ENCODE peak calls at places on chromosomes 16 and 17, in four cellular contexts. One of them, this sample, is unnamed.

GRCh38 chr16:79018952-79019506 is 581.5 kb downstream of the MAF start:
- DNase-seq in glutamatergic neuron: no peak
- DNase-seq in activated CD8-positive, alpha-beta T cell treated with anti-CD3 and anti-CD28 coated beads for 36 hours: no peak
- DNase-seq in CD4-positive, alpha-beta T cell: no peak
- DNase-seq in this sample: no peak

GRCh38 chr16:8763899-8764298 is 33.5 kb downstream of the TMEM186 start:
- DNase-seq in glutamatergic neuron: no peak
- DNase-seq in activated CD8-positive, alpha-beta T cell treated with anti-CD3 and anti-CD28 coated beads for 36 hours: no peak
- DNase-seq in CD4-positive, alpha-beta T cell: no peak
- DNase-seq in this sample: no peak

GRCh38 chr16:57304169-57305061 is 19.9 kb upstream of the PLLP start:
- DNase-seq in glutamatergic neuron: no peak
- DNase-seq in CD4-positive, alpha-beta T cell: no peak
- DNase-seq in activated CD8-positive, alpha-beta T cell treated with anti-CD3 and anti-CD28 coated beads for 36 hours: no peak
- DNase-seq in this sample: no peak

GRCh38 chr17:27840688-27841087 is 40.4 kb upstream of the NOS2 start:
- DNase-seq in activated CD8-positive, alpha-beta T cell treated with anti-CD3 and anti-CD28 coated beads for 36 hours: no peak
- DNase-seq in glutamatergic neuron: no peak
- DNase-seq in CD4-positive, alpha-beta T cell: no peak
- DNase-seq in this sample: no peak

GRCh38 chr17:50279639-50280038 is 5.4 kb downstream of the TMEM92 start:
- DNase-seq in CD4-positive, alpha-beta T cell: no peak
- DNase-seq in activated CD8-positive, alpha-beta T cell treated with anti-CD3 and anti-CD28 coated beads for 36 hours: no peak
- DNase-seq in glutamatergic neuron: no peak
- DNase-seq in this sample: no peak

GRCh38 chr17:4558311-4558972 is 1.9 kb downstream of the GGT6 start:
- DNase-seq in activated CD8-positive, alpha-beta T cell treated with anti-CD3 and anti-CD28 coated beads for 36 hours: no peak
- DNase-seq in glutamatergic neuron: no peak
- DNase-seq in CD4-positive, alpha-beta T cell: no peak
- DNase-seq in this sample: no peak

GRCh38 chr17:16986391-16986790 is 14.5 kb upstream of the TNFRSF13B start:
- DNase-seq in CD4-positive, alpha-beta T cell: no peak
- DNase-seq in activated CD8-positive, alpha-beta T cell treated with anti-CD3 and anti-CD28 coated beads for 36 hours: no peak
- DNase-seq in glutamatergic neuron: no peak
- DNase-seq in this sample: no peak

GRCh38 chr16:69564845-69565610 is 738 bp upstream of the NFAT5 start:
- DNase-seq in glutamatergic neuron: no peak
- DNase-seq in activated CD8-positive, alpha-beta T cell treated with anti-CD3 and anti-CD28 coated beads for 36 hours: no peak
- DNase-seq in CD4-positive, alpha-beta T cell: no peak
- DNase-seq in this sample: no peak

GRCh38 chr17:55845385-55845784 is 94.5 kb downstream of the PCTP start:
- DNase-seq in CD4-positive, alpha-beta T cell: no peak
- DNase-seq in activated CD8-positive, alpha-beta T cell treated with anti-CD3 and anti-CD28 coated beads for 36 hours: peak
- DNase-seq in glutamatergic neuron: peak
- DNase-seq in this sample: peak

GRCh38 chr17:31099051-31099450 is 4.3 kb downstream of the NF1 start:
- DNase-seq in activated CD8-positive, alpha-beta T cell treated with anti-CD3 and anti-CD28 coated beads for 36 hours: no peak
- DNase-seq in glutamatergic neuron: no peak
- DNase-seq in CD4-positive, alpha-beta T cell: no peak
- DNase-seq in this sample: no peak

GRCh38 chr16:73082608-73083007 is 34.7 kb upstream of the ZFHX3 start:
- DNase-seq in glutamatergic neuron: no peak
- DNase-seq in activated CD8-positive, alpha-beta T cell treated with anti-CD3 and anti-CD28 coated beads for 36 hours: no peak
- DNase-seq in CD4-positive, alpha-beta T cell: no peak
- DNase-seq in this sample: no peak

GRCh38 chr16:85471469-85472431 is 141.4 kb upstream of the GSE1 start:
- DNase-seq in activated CD8-positive, alpha-beta T cell treated with anti-CD3 and anti-CD28 coated beads for 36 hours: no peak
- DNase-seq in CD4-positive, alpha-beta T cell: no peak
- DNase-seq in glutamatergic neuron: no peak
- DNase-seq in this sample: no peak

GRCh38 chr16:1531638-1531910 is 1.9 kb upstream of the TMEM204 start:
- DNase-seq in activated CD8-positive, alpha-beta T cell treated with anti-CD3 and anti-CD28 coated beads for 36 hours: no peak
- DNase-seq in CD4-positive, alpha-beta T cell: no peak
- DNase-seq in glutamatergic neuron: no peak
- DNase-seq in this sample: no peak

GRCh38 chr17:83055911-83056582 is 23.4 kb upstream of the METRNL start:
- DNase-seq in CD4-positive, alpha-beta T cell: no peak
- DNase-seq in activated CD8-positive, alpha-beta T cell treated with anti-CD3 and anti-CD28 coated beads for 36 hours: no peak
- DNase-seq in glutamatergic neuron: no peak
- DNase-seq in this sample: no peak

GRCh38 chr17:70105641-70106040 is 30.6 kb downstream of the KCNJ16 start:
- DNase-seq in glutamatergic neuron: no peak
- DNase-seq in CD4-positive, alpha-beta T cell: no peak
- DNase-seq in activated CD8-positive, alpha-beta T cell treated with anti-CD3 and anti-CD28 coated beads for 36 hours: no peak
- DNase-seq in this sample: no peak

GRCh38 chr16:49337814-49338350 is 35.7 kb upstream of the C16orf78 start:
- DNase-seq in glutamatergic neuron: no peak
- DNase-seq in activated CD8-positive, alpha-beta T cell treated with anti-CD3 and anti-CD28 coated beads for 36 hours: no peak
- DNase-seq in CD4-positive, alpha-beta T cell: no peak
- DNase-seq in this sample: no peak

GRCh38 chr17:58265902-58266875 is 14.5 kb downstream of the MPO start:
- DNase-seq in CD4-positive, alpha-beta T cell: no peak
- DNase-seq in activated CD8-positive, alpha-beta T cell treated with anti-CD3 and anti-CD28 coated beads for 36 hours: no peak
- DNase-seq in glutamatergic neuron: no peak
- DNase-seq in this sample: no peak

GRCh38 chr16:85416267-85417109 is 196.6 kb upstream of the GSE1 start:
- DNase-seq in CD4-positive, alpha-beta T cell: peak
- DNase-seq in activated CD8-positive, alpha-beta T cell treated with anti-CD3 and anti-CD28 coated beads for 36 hours: peak
- DNase-seq in glutamatergic neuron: peak
- DNase-seq in this sample: peak

GRCh38 chr16:31352344-31353115 is 2.4 kb upstream of the ITGAX start:
- DNase-seq in glutamatergic neuron: no peak
- DNase-seq in CD4-positive, alpha-beta T cell: no peak
- DNase-seq in activated CD8-positive, alpha-beta T cell treated with anti-CD3 and anti-CD28 coated beads for 36 hours: no peak
- DNase-seq in this sample: no peak

GRCh38 chr16:58511933-58512815 is 3.1 kb upstream of the SETD6 start:
- DNase-seq in activated CD8-positive, alpha-beta T cell treated with anti-CD3 and anti-CD28 coated beads for 36 hours: peak
- DNase-seq in glutamatergic neuron: peak
- DNase-seq in CD4-positive, alpha-beta T cell: peak
- DNase-seq in this sample: peak

GRCh38 chr16:73873643-73874042 is 423.0 kb upstream of the PSMD7 start:
- DNase-seq in CD4-positive, alpha-beta T cell: no peak
- DNase-seq in activated CD8-positive, alpha-beta T cell treated with anti-CD3 and anti-CD28 coated beads for 36 hours: no peak
- DNase-seq in glutamatergic neuron: no peak
- DNase-seq in this sample: no peak

GRCh38 chr17:28466521-28467048 is 6.9 kb upstream of the SLC13A2 start:
- DNase-seq in glutamatergic neuron: no peak
- DNase-seq in activated CD8-positive, alpha-beta T cell treated with anti-CD3 and anti-CD28 coated beads for 36 hours: no peak
- DNase-seq in CD4-positive, alpha-beta T cell: no peak
- DNase-seq in this sample: no peak

GRCh38 chr17:75791251-75791650 is 6.6 kb downstream of the UNK start:
- DNase-seq in glutamatergic neuron: no peak
- DNase-seq in activated CD8-positive, alpha-beta T cell treated with anti-CD3 and anti-CD28 coated beads for 36 hours: no peak
- DNase-seq in CD4-positive, alpha-beta T cell: no peak
- DNase-seq in this sample: no peak

GRCh38 chr17:68319420-68320162 is 28.3 kb downstream of the ARSG start:
- DNase-seq in glutamatergic neuron: no peak
- DNase-seq in activated CD8-positive, alpha-beta T cell treated with anti-CD3 and anti-CD28 coated beads for 36 hours: no peak
- DNase-seq in CD4-positive, alpha-beta T cell: no peak
- DNase-seq in this sample: no peak

GRCh38 chr17:28018439-28019070 is 23.9 kb upstream of the NLK start:
- DNase-seq in activated CD8-positive, alpha-beta T cell treated with anti-CD3 and anti-CD28 coated beads for 36 hours: no peak
- DNase-seq in glutamatergic neuron: no peak
- DNase-seq in CD4-positive, alpha-beta T cell: no peak
- DNase-seq in this sample: no peak

GRCh38 chr16:2482181-2483107 is 7.5 kb downstream of the TBC1D24 start:
- DNase-seq in activated CD8-positive, alpha-beta T cell treated with anti-CD3 and anti-CD28 coated beads for 36 hours: no peak
- DNase-seq in CD4-positive, alpha-beta T cell: no peak
- DNase-seq in glutamatergic neuron: peak
- DNase-seq in this sample: no peak

GRCh38 chr17:46264456-46265198 is 30.3 kb upstream of the LRRC37A start:
- DNase-seq in glutamatergic neuron: no peak
- DNase-seq in activated CD8-positive, alpha-beta T cell treated with anti-CD3 and anti-CD28 coated beads for 36 hours: peak
- DNase-seq in CD4-positive, alpha-beta T cell: peak
- DNase-seq in this sample: no peak

GRCh38 chr17:8469964-8470363 is 34.3 kb downstream of the NDEL1 start:
- DNase-seq in glutamatergic neuron: no peak
- DNase-seq in CD4-positive, alpha-beta T cell: no peak
- DNase-seq in activated CD8-positive, alpha-beta T cell treated with anti-CD3 and anti-CD28 coated beads for 36 hours: no peak
- DNase-seq in this sample: no peak

GRCh38 chr17:19391432-19391831 is 4.4 kb upstream of the MFAP4 start:
- DNase-seq in CD4-positive, alpha-beta T cell: no peak
- DNase-seq in glutamatergic neuron: no peak
- DNase-seq in activated CD8-positive, alpha-beta T cell treated with anti-CD3 and anti-CD28 coated beads for 36 hours: no peak
- DNase-seq in this sample: no peak

GRCh38 chr17:61511480-61512182 is 59.4 kb downstream of the TBX4 start:
- DNase-seq in glutamatergic neuron: no peak
- DNase-seq in activated CD8-positive, alpha-beta T cell treated with anti-CD3 and anti-CD28 coated beads for 36 hours: no peak
- DNase-seq in CD4-positive, alpha-beta T cell: no peak
- DNase-seq in this sample: no peak

DNA sequence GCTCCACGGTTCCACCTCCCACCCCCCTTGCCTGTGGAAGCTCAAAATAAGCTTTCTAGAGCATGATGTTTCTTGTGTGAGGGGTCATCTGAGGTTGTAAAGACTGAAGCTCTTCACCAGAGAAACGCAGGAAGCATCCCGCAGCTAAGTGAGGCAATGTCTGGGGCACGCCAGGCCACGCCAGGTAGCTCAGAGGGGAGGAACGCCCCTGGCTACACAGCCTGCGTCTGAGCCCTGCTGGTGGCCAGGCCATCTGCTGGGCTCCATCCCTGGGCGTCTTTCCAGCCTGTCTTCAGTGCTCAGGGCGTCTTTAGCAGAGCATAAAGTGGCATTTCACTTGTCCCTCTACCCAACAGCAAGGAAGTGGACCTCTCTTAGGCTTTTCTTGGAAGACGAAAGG is 15.2 kb downstream of the SOCS3 start:
- DNase-seq in CD4-positive, alpha-beta T cell: no peak
- DNase-seq in activated CD8-positive, alpha-beta T cell treated with anti-CD3 and anti-CD28 coated beads for 36 hours: no peak
- DNase-seq in glutamatergic neuron: no peak
- DNase-seq in this sample: no peak
- TF ChIP-seq CTCF in CD4-positive, alpha-beta T cell: no peak
- TF ChIP-seq CTCF in activated CD8-positive, alpha-beta T cell treated with anti-CD3 and anti-CD28 coated beads for 36 hours: no peak
- TF ChIP-seq CTCF in glutamatergic neuron: no peak
- TF ChIP-seq CTCF in this sample: no peak

GRCh38 chr16:67248401-67249177 is at the start of gene SLC9A5:
- DNase-seq in activated CD8-positive, alpha-beta T cell treated with anti-CD3 and anti-CD28 coated beads for 36 hours: peak
- DNase-seq in glutamatergic neuron: peak
- DNase-seq in CD4-positive, alpha-beta T cell: no peak
- DNase-seq in this sample: peak

GRCh38 chr16:67245674-67246080 is 1.6 kb downstream of the FHOD1 start:
- DNase-seq in CD4-positive, alpha-beta T cell: no peak
- DNase-seq in activated CD8-positive, alpha-beta T cell treated with anti-CD3 and anti-CD28 coated beads for 36 hours: no peak
- DNase-seq in glutamatergic neuron: no peak
- DNase-seq in this sample: no peak

GRCh38 chr16:67246081-67246944 is 968 bp downstream of the FHOD1 start:
- DNase-seq in glutamatergic neuron: peak
- DNase-seq in CD4-positive, alpha-beta T cell: peak
- DNase-seq in activated CD8-positive, alpha-beta T cell treated with anti-CD3 and anti-CD28 coated beads for 36 hours: peak
- DNase-seq in this sample: peak

GRCh38 chr16:67247698-67248400 is 568 bp upstream of the FHOD1 start:
- DNase-seq in activated CD8-positive, alpha-beta T cell treated with anti-CD3 and anti-CD28 coated beads for 36 hours: no peak
- DNase-seq in CD4-positive, alpha-beta T cell: no peak
- DNase-seq in glutamatergic neuron: no peak
- DNase-seq in this sample: no peak

DNA sequence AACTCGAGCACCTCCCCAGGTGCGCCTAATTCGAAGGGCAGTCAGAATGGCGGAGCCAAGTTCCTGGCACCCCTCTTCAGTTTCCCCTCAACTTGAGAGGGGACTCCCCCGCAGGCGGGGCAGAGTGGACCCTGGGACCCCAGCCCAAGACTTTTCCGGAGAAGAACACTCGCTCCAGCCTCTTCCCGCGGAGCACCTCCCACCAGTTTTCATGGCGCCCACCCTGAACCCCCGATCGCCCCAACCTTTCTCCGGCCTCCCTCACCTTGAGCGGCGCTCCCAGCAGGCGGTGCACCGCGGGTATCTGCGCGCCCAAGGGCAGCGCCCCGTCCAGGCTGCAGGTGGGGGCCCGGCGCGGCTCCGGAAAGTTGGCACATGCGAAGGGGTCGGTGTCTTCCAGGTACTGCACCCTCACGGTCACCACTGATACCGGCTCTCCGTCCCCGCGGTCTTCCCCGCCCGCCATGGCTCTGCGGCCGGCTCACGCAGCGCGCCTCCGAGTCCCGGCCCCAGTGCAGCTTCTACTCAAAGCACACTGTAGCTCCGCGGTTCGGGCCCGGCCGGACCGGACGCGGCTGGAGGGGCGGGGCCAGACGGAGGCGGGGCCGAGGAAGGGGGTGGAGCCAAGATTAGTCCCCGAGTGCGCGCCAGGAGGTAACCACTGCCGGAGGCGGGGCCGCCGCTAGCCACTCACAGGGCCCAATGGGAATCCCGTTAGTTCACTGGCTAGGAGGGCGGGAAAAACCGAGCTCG is at the start of gene FHOD1:
- DNase-seq in activated CD8-positive, alpha-beta T cell treated with anti-CD3 and anti-CD28 coated beads for 36 hours: peak
- DNase-seq in glutamatergic neuron: peak
- DNase-seq in CD4-positive, alpha-beta T cell: peak
- DNase-seq in this sample: peak
- TF ChIP-seq CTCF in activated CD8-positive, alpha-beta T cell treated with anti-CD3 and anti-CD28 coated beads for 36 hours: no peak
- TF ChIP-seq CTCF in glutamatergic neuron: no peak
- TF ChIP-seq CTCF in CD4-positive, alpha-beta T cell: no peak
- TF ChIP-seq CTCF in this sample: no peak

GRCh38 chr17:54666559-54666958 is 234.1 kb upstream of the TOM1L1 start:
- DNase-seq in glutamatergic neuron: no peak
- DNase-seq in CD4-positive, alpha-beta T cell: no peak
- DNase-seq in activated CD8-positive, alpha-beta T cell treated with anti-CD3 and anti-CD28 coated beads for 36 hours: no peak
- DNase-seq in this sample: no peak
- TF ChIP-seq CTCF in glutamatergic neuron: no peak
- TF ChIP-seq CTCF in CD4-positive, alpha-beta T cell: no peak
- TF ChIP-seq CTCF in activated CD8-positive, alpha-beta T cell treated with anti-CD3 and anti-CD28 coated beads for 36 hours: no peak
- TF ChIP-seq CTCF in this sample: no peak

GRCh38 chr16:87543436-87544191 is 50.8 kb upstream of the ZCCHC14 start:
- DNase-seq in glutamatergic neuron: no peak
- DNase-seq in activated CD8-positive, alpha-beta T cell treated with anti-CD3 and anti-CD28 coated beads for 36 hours: peak
- DNase-seq in CD4-positive, alpha-beta T cell: no peak
- DNase-seq in this sample: no peak

GRCh38 chr16:87541882-87542234 is 49.0 kb upstream of the ZCCHC14 start:
- DNase-seq in CD4-positive, alpha-beta T cell: no peak
- DNase-seq in glutamatergic neuron: no peak
- DNase-seq in activated CD8-positive, alpha-beta T cell treated with anti-CD3 and anti-CD28 coated beads for 36 hours: no peak
- DNase-seq in this sample: no peak

GRCh38 chr16:87540072-87540976 is 47.5 kb upstream of the ZCCHC14 start:
- DNase-seq in CD4-positive, alpha-beta T cell: no peak
- DNase-seq in glutamatergic neuron: no peak
- DNase-seq in activated CD8-positive, alpha-beta T cell treated with anti-CD3 and anti-CD28 coated beads for 36 hours: no peak
- DNase-seq in this sample: peak

GRCh38 chr16:87541004-87541881 is 48.4 kb upstream of the ZCCHC14 start:
- DNase-seq in CD4-positive, alpha-beta T cell: no peak
- DNase-seq in activated CD8-positive, alpha-beta T cell treated with anti-CD3 and anti-CD28 coated beads for 36 hours: no peak
- DNase-seq in glutamatergic neuron: peak
- DNase-seq in this sample: no peak

DNA sequence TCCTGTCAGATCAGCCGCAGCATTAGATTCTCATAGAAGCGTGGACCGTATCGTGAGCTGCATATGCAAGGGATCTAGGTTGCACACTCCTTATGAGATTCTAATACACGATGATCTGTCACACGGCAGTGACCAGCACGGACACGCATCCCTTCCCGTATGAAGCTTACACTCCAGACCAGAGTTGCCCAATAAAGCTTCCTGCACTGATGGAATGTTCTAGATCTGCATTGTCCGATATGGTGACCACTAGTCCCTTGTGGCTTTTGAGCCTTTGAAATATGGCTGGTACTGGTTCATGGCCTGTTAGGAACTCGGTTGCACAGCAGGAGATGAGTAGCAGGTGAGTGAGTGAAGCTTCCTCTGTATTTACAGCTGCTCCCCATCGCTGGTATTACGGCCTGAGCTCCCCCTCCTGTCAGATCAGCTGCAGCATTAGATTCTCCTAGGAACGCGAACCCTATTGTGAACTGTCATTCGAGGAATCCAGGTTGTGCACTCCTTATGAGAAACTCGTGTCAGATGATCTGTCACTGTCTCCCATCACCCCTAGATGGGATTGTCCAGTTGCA is 49.8 kb upstream of the ZCCHC14 start:
- DNase-seq in activated CD8-positive, alpha-beta T cell treated with anti-CD3 and anti-CD28 coated beads for 36 hours: no peak
- DNase-seq in glutamatergic neuron: no peak
- DNase-seq in CD4-positive, alpha-beta T cell: no peak
- DNase-seq in this sample: no peak
- TF ChIP-seq CTCF in activated CD8-positive, alpha-beta T cell treated with anti-CD3 and anti-CD28 coated beads for 36 hours: no peak
- TF ChIP-seq CTCF in glutamatergic neuron: no peak
- TF ChIP-seq CTCF in CD4-positive, alpha-beta T cell: no peak
- TF ChIP-seq CTCF in this sample: no peak

This sample was measured in nephron progenitor cell.